ENCODE peak calls at places on chromosomes 4 and X, in six cellular contexts. B is gastrocnemius medialis, R is WTC11, E is GM12878, Z is Calu3, J is upper lobe of right lung. H is an unnamed sample.

GRCh38 chr4:151553874-151554273 is 144.9 kb downstream of the FHIP1A start:
- DNase-seq in J (no peak), Z (peak), R (no peak), B (no peak), E (no peak), H (no peak)

GRCh38 chr4:128450326-128451120 is 162.9 kb upstream of the PGRMC2 start:
- DNase-seq in R (no peak), Z (no peak), B (no peak), J (no peak), E (no peak), H (no peak)

GRCh38 chr4:97720869-97721432 is 422.3 kb downstream of the STPG2 start:
- DNase-seq in B (no peak), Z (peak), R (no peak), J (no peak), E (no peak), H (no peak)

GRCh38 chr4:20623936-20624335 is 76.3 kb upstream of the PACRGL start:
- DNase-seq in E (no peak), B (no peak), Z (no peak), R (no peak), J (no peak), H (no peak)

GRCh38 chr4:41369680-41370079 is 113.0 kb downstream of the UCHL1 start:
- DNase-seq in E (no peak), B (peak), R (no peak), J (no peak), Z (no peak), H (peak)

GRCh38 chr4:123363729-123364128 is 32.9 kb upstream of the SPRY1 start:
- DNase-seq in E (no peak), R (no peak), Z (no peak), B (no peak), J (no peak), H (no peak)

GRCh38 chr4:81213671-81214070 is 1.4 kb downstream of the PRKG2 start:
- DNase-seq in E (no peak), R (no peak), Z (no peak), B (no peak), J (no peak), H (no peak)

GRCh38 chr4:30838346-30838745 is 118.2 kb downstream of the PCDH7 start:
- DNase-seq in J (no peak), Z (no peak), R (no peak), B (no peak), E (no peak), H (no peak)

GRCh38 chrX:68304602-68305001 is 128.7 kb downstream of the OPHN1 start:
- DNase-seq in E (no peak), B (no peak), R (no peak), Z (no peak), J (no peak), H (no peak)

GRCh38 chr4:122921971-122922876 is at the start of gene NUDT6:
- DNase-seq in B (peak), E (no peak), J (peak), R (peak), Z (peak), H (peak)

GRCh38 chr4:64774626-64775025 is 365.4 kb upstream of the TECRL start:
- DNase-seq in J (no peak), R (no peak), E (no peak), Z (no peak), B (no peak), H (no peak)

GRCh38 chrX:21158678-21159077 is 215.5 kb upstream of the CNKSR2 start:
- DNase-seq in R (no peak), J (no peak), Z (no peak), E (no peak), B (no peak), H (no peak)

GRCh38 chr4:169236901-169237626 is 33.7 kb downstream of the SH3RF1 start:
- DNase-seq in J (no peak), B (peak), Z (no peak), E (no peak), R (no peak), H (peak)

GRCh38 chrX:40009890-40010289 is 87.9 kb downstream of the BCOR start:
- DNase-seq in E (no peak), R (peak), B (no peak), Z (no peak), J (no peak), H (no peak)

GRCh38 chr4:85734446-85734845 is 259.5 kb downstream of the ARHGAP24 start:
- DNase-seq in B (no peak), J (no peak), E (no peak), Z (no peak), R (no peak), H (no peak)

GRCh38 chr4:151184523-151185458 is 85.4 kb downstream of the RPS3A start:
- DNase-seq in J (no peak), Z (peak), E (no peak), R (no peak), B (no peak), H (no peak)

GRCh38 chr4:188295899-188296298 is 156.7 kb downstream of the TRIML1 start:
- DNase-seq in J (no peak), R (no peak), B (no peak), Z (no peak), E (no peak), H (no peak)

GRCh38 chrX:68177542-68177941 is 255.8 kb downstream of the OPHN1 start:
- DNase-seq in J (no peak), B (peak), R (no peak), Z (no peak), E (no peak), H (no peak)

GRCh38 chr4:82462415-82462831 is 32.0 kb downstream of the ENOPH1 start:
- DNase-seq in J (peak), E (peak), Z (peak), B (peak), R (peak), H (peak)

GRCh38 chr4:76203541-76203940 is 10.1 kb downstream of the SCARB2 start:
- DNase-seq in J (no peak), Z (no peak), R (no peak), B (peak), E (no peak), H (no peak)

GRCh38 chrX:112078606-112079005 is 4.0 kb downstream of the TRPC5 start:
- DNase-seq in E (no peak), B (no peak), J (no peak), Z (no peak), R (no peak), H (no peak)

GRCh38 chr4:88341227-88342192 is 37.1 kb upstream of the HERC6 start:
- DNase-seq in R (no peak), Z (no peak), J (no peak), B (peak), E (no peak), H (peak)

GRCh38 chr4:122733805-122734155 is 1.3 kb downstream of the BBS12 start:
- DNase-seq in J (no peak), B (no peak), Z (no peak), E (no peak), R (no peak), H (no peak)

GRCh38 chr4:182427530-182427929 is 184.3 kb downstream of the TENM3 start:
- DNase-seq in E (no peak), B (no peak), J (no peak), Z (no peak), R (no peak), H (no peak)

GRCh38 chr4:169345207-169345788 is 74.5 kb upstream of the SH3RF1 start:
- DNase-seq in R (no peak), Z (no peak), E (no peak), J (no peak), B (no peak), H (no peak)

GRCh38 chrX:64205735-64206491 is 405 bp upstream of the AMER1 start:
- DNase-seq in E (peak), B (peak), Z (peak), J (peak), R (peak), H (peak)
- TF ChIP-seq CTCF in E (no peak), B (no peak), Z (no peak), J (peak), R (no peak), H (no peak)

GRCh38 chrX:54540289-54540688 is 10.3 kb downstream of the GNL3L start:
- DNase-seq in Z (no peak), J (no peak), R (no peak), E (no peak), B (no peak), H (no peak)
- TF ChIP-seq CTCF in Z (no peak), J (no peak), R (no peak), E (no peak), B (no peak), H (no peak)

GRCh38 chr4:25029479-25030282 is 1.1 kb downstream of the LGI2 start:
- DNase-seq in J (no peak), Z (no peak), E (no peak), R (no peak), B (no peak), H (no peak)

GRCh38 chr4:25031077-25031606 is 396 bp upstream of the LGI2 start:
- DNase-seq in E (no peak), R (peak), Z (peak), B (no peak), J (no peak), H (no peak)

GRCh38 chr4:25030283-25031076 is at the start of gene LGI2:
- DNase-seq in Z (peak), R (peak), J (peak), B (no peak), E (no peak), H (no peak)

GRCh38 chr4:25032126-25032525 is 1.4 kb upstream of the LGI2 start:
- DNase-seq in J (no peak), B (no peak), R (no peak), E (no peak), Z (no peak), H (no peak)
- TF ChIP-seq CTCF in J (no peak), B (no peak), R (no peak), E (no peak), Z (no peak), H (no peak)

GRCh38 chr4:156609421-156609820 is 362.2 kb downstream of the PDGFC start:
- DNase-seq in J (no peak), B (peak), E (no peak), R (no peak), Z (no peak), H (no peak)

GRCh38 chr4:156608651-156609050 is 362.9 kb downstream of the PDGFC start:
- DNase-seq in R (no peak), Z (no peak), J (no peak), E (no peak), B (no peak), H (no peak)

GRCh38 chr4:156606444-156607197 is 365.0 kb downstream of the PDGFC start:
- DNase-seq in R (no peak), E (no peak), Z (no peak), B (no peak), J (no peak), H (no peak)

GRCh38 chr4:156607198-156607498 is 364.5 kb downstream of the PDGFC start:
- DNase-seq in R (no peak), J (no peak), Z (no peak), B (no peak), E (no peak), H (no peak)
- TF ChIP-seq CTCF in R (no peak), J (no peak), Z (no peak), B (no peak), E (no peak), H (no peak)

DNA sequence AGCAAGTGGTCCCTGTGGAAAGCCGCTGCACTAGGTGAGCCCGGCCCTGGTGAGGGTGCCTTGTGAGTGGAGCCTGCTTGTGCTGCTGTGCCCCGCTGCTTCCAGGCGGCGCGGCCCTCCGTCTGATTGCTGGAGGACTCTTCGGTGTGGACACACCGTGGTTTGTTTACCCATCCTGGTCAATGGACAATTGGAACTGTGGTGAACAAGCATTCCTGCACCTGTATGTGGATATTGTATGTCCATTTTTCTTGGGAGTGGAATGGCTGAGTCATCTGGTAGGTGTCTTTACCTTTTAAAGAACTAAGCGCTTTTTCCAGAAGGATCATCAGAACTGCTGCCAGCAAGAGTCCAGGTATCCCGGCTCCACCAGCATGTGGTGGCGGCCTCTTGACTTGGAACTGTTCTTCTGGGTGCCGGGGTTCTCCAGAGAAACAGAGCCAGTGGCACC is 15.6 kb downstream of the MAEA start:
- DNase-seq in E (no peak), J (no peak), R (no peak), B (no peak), Z (no peak), H (no peak)
- TF ChIP-seq CTCF in E (no peak), J (no peak), R (no peak), B (no peak), Z (no peak), H (no peak)

DNA sequence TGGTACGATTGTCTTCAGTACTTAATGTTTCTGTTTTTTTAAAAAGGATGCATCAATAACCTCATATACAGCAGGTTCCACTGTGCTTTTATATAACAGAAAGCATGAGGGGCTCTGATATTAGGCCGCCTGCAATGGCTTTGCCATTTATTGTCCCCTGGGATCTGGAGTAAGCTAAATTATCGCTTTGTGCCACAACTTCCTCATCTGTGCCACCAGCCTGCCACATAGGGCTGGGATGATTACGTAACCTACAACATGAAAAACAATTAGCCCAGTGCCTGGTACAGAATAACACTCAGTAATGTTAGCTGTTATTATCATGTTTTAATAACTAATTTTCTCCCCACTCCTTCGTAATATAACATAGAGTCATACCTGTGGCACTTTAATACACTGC is 65.5 kb upstream of the TRIM2 start:
- DNase-seq in J (no peak), R (no peak), B (no peak), Z (no peak), E (no peak), H (no peak)
- TF ChIP-seq CTCF in J (no peak), R (no peak), B (no peak), Z (no peak), E (no peak), H (no peak)

GRCh38 chrX:106038625-106039024 is at the start of gene SERPINA7:
- DNase-seq in J (no peak), Z (no peak), B (no peak), E (no peak), R (no peak), H (no peak)

GRCh38 chrX:106036716-106037115 is 1.8 kb downstream of the SERPINA7 start:
- DNase-seq in E (no peak), R (no peak), B (no peak), Z (no peak), J (no peak), H (no peak)

GRCh38 chrX:106039920-106040319 is 1.4 kb upstream of the SERPINA7 start:
- DNase-seq in E (no peak), J (no peak), R (peak), B (no peak), Z (peak), H (no peak)

GRCh38 chrX:106037835-106038473 is 573 bp downstream of the SERPINA7 start:
- DNase-seq in J (no peak), B (no peak), R (no peak), Z (no peak), E (no peak), H (no peak)

GRCh38 chrX:106035064-106035463 is 3.5 kb downstream of the SERPINA7 start:
- DNase-seq in J (no peak), Z (no peak), B (no peak), R (no peak), E (no peak), H (no peak)
- TF ChIP-seq CTCF in J (no peak), Z (no peak), B (no peak), R (peak), E (peak), H (no peak)

DNA sequence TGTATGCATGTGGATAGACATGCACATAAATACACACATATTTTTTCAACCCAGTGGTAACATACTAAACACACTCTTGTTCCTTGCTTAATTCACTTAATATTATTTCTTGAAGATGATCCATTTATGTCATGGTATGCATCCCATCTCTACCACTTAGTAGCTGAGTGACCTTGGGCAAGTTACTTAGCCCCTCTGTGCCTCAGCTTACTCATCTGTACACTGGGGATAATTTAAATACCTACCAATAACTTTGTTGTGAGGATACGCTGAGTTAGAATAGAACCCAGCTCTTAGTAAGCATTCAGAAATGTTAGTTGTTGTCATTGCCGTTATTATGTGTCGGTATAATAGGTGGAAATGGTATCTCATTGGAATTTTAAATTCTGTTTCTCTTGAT is 41.4 kb downstream of the FAM114A1 start:
- DNase-seq in J (no peak), E (no peak), B (no peak), Z (no peak), R (no peak), H (no peak)
- TF ChIP-seq CTCF in J (no peak), E (no peak), B (no peak), Z (no peak), R (no peak), H (no peak)

DNA sequence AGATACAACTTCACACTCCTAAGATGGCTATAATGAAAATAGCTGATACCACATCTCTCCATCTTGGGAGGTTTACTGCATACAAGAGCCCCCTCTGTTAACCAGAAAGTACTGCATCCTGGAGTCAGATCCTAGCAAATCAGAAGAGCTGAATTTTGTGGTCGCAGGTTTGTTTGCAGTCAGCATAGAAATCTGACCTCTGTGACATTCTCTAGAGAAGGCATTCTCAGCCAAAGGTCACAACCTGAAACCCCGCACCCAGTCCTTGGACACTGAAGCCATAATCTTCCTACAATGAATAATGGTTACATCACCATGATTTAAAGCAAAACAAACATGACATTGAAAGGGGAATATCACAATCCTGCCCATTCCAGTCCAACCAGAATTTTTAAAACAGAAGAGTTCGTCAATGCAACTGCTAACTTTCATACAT is 17.7 kb downstream of the HS6ST2 start:
- DNase-seq in J (no peak), E (no peak), B (no peak), R (no peak), Z (peak), H (no peak)
- TF ChIP-seq CTCF in J (no peak), E (no peak), B (no peak), R (peak), Z (peak), H (no peak)

GRCh38 chrX:12076046-12076445 is 62.2 kb upstream of the FRMPD4 start:
- DNase-seq in B (no peak), J (no peak), Z (peak), R (no peak), E (no peak), H (no peak)
- TF ChIP-seq CTCF in B (no peak), J (no peak), Z (no peak), R (no peak), E (no peak), H (no peak)